ENCODE peak calls at places on chromosome 21, in four cellular contexts. F is testis, S is neural progenitor cell, A is breast epithelium. Z is an unnamed sample. For H3K9me3, H3K27me3 and H3K4me1, the result is how much of the 10 kb centered on the place peaks cover.

GRCh38 chr21:44265734-44266270 is 4.1 kb upstream of the DNMT3L start:
- DNase-seq in F (no peak), S (no peak), A (no peak), Z (peak)

GRCh38 chr21:15872236-15872635 is 142.5 kb downstream of the USP25 start:
- DNase-seq in F (no peak), S (no peak), A (no peak), Z (no peak)

GRCh38 chr21:44273046-44273445 is 11.3 kb upstream of the DNMT3L start:
- DNase-seq in F (no peak), S (no peak), A (no peak), Z (no peak)

GRCh38 chr21:22189278-22189677 is 1191.1 kb downstream of the NCAM2 start:
- DNase-seq in F (no peak), S (no peak), A (no peak), Z (no peak)

GRCh38 chr21:21101911-21102310 is 103.7 kb downstream of the NCAM2 start:
- DNase-seq in F (peak), S (peak), A (no peak), Z (no peak)

GRCh38 chr21:35189077-35189863 is 140.2 kb upstream of the RUNX1 start:
- DNase-seq in F (no peak), S (no peak), A (no peak), Z (no peak)

GRCh38 chr21:25944672-25945213 is 210.0 kb downstream of the GABPA start:
- DNase-seq in F (no peak), S (no peak), A (no peak), Z (no peak)

GRCh38 chr21:18741954-18742353 is 338.4 kb upstream of the TMPRSS15 start:
- DNase-seq in F (no peak), S (no peak), A (no peak), Z (no peak)

GRCh38 chr21:43193088-43193650 is 24.4 kb downstream of the CRYAA start:
- DNase-seq in F (peak), S (no peak), A (no peak), Z (no peak)

GRCh38 chr21:39637197-39637970 is 24.6 kb downstream of the B3GALT5 start:
- DNase-seq in F (no peak), S (peak), A (no peak), Z (no peak)

GRCh38 chr21:43287974-43288755 is 119.4 kb downstream of the CRYAA start:
- DNase-seq in F (no peak), S (no peak), A (no peak), Z (no peak)

GRCh38 chr21:25396135-25396711 is 211.1 kb downstream of the MRPL39 start:
- DNase-seq in F (no peak), S (no peak), A (no peak), Z (no peak)

GRCh38 chr21:25107708-25108107 is 499.6 kb downstream of the MRPL39 start:
- DNase-seq in F (no peak), S (no peak), A (no peak), Z (no peak)

GRCh38 chr21:34630536-34631143 is 15.7 kb upstream of the RCAN1 start:
- DNase-seq in F (peak), S (peak), A (no peak), Z (peak)

GRCh38 chr21:20329636-20330035 is 668.6 kb upstream of the NCAM2 start:
- DNase-seq in F (no peak), S (no peak), A (no peak), Z (no peak)

GRCh38 chr21:33762798-33763572 is 120.7 kb downstream of the ITSN1 start:
- DNase-seq in F (no peak), S (no peak), A (no peak), Z (no peak)

GRCh38 chr21:40208206-40208950 is 341.1 kb downstream of the PCP4 start:
- DNase-seq in F (no peak), S (no peak), A (no peak), Z (no peak)

GRCh38 chr21:40054403-40054802 is 187.2 kb downstream of the PCP4 start:
- DNase-seq in F (no peak), S (no peak), A (peak), Z (no peak)

GRCh38 chr21:46559291-46559983 is 45.4 kb downstream of the S100B start:
- DNase-seq in F (peak), S (no peak), A (no peak), Z (peak)

GRCh38 chr21:39535646-39536437 is 76.9 kb upstream of the B3GALT5 start:
- DNase-seq in F (no peak), S (no peak), A (no peak), Z (no peak)

GRCh38 chr21:17083084-17083483 is 429.8 kb upstream of the CXADR start:
- DNase-seq in F (no peak), S (no peak), A (no peak), Z (no peak)

GRCh38 chr21:44057960-44058651 is 46.0 kb downstream of the TRAPPC10 start:
- DNase-seq in F (no peak), S (no peak), A (no peak), Z (no peak)

GRCh38 chr21:21929228-21929627 is 931.0 kb downstream of the NCAM2 start:
- DNase-seq in F (no peak), S (no peak), A (no peak), Z (no peak)

GRCh38 chr21:18041012-18041411 is 203.6 kb upstream of the CHODL start:
- DNase-seq in F (peak), S (peak), A (no peak), Z (no peak)

GRCh38 chr21:46605759-46606426 is 1.0 kb upstream of the S100B start:
- DNase-seq in F (no peak), S (no peak), A (no peak), Z (peak)

GRCh38 chr21:26437326-26438009 is 135.6 kb downstream of the CYYR1 start:
- DNase-seq in F (no peak), S (no peak), A (no peak), Z (no peak)

GRCh38 chr21:39663742-39664492 is 51.2 kb downstream of the B3GALT5 start:
- DNase-seq in F (no peak), S (no peak), A (no peak), Z (no peak)

GRCh38 chr21:43740497-43741156 is 21.7 kb downstream of the PDXK start:
- DNase-seq in F (peak), S (peak), A (peak), Z (peak)

GRCh38 chr21:43832648-43833047 is 32.4 kb upstream of the AGPAT3 start:
- DNase-seq in F (no peak), S (no peak), A (no peak), Z (no peak)

GRCh38 chr21:15801352-15801863 is 71.6 kb downstream of the USP25 start:
- DNase-seq in F (no peak), S (no peak), A (no peak), Z (no peak)

GRCh38 chr21:44275041-44275440 is 10.6 kb upstream of the AIRE start:
- DNase-seq in F (no peak), S (no peak), A (no peak), Z (no peak)

GRCh38 chr21:26966360-26966977 is 419 bp downstream of the ADAMTS5 start:
- DNase-seq in F (peak), S (no peak), A (peak), Z (no peak)

DNA sequence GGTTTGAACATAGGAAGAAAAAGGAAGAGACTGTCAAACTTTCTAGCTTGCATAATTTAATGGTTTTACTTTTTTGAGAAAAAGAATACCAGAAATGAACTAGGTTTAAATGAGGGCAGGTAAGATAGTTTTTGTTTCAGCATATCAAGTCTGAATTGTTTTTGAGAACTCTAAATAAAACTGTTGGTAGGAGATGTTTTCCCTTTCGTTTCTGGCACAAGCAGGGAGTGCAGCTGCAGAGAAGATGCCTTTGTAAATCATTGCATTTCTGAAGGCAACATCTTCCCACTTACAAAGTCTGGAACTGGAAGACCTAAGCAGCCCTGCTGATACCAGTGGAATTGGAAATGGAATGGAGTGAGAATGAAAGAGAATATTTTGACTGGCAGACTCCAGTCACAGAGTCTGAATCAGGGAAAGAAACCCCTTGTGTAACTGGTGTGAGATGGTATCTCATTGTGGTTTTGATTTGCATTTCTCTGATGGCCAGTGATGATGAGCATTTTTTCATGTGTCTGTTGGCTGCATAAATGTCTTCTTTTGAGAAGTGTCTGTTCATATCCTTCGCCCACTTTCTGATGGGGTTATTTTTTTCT is 815.6 kb downstream of the LTN1 start:
- DNase-seq in F (peak), S (no peak), A (no peak), Z (no peak)
- H3K9me3 ChIP-seq in F (under half), S (under half), A (under half), Z (under half)

GRCh38 chr21:42120904-42121535 is 49.9 kb downstream of the UMODL1 start:
- DNase-seq in F (no peak), S (no peak), A (no peak), Z (no peak)

GRCh38 chr21:42118121-42118795 is 47.1 kb downstream of the UMODL1 start:
- DNase-seq in F (no peak), S (no peak), A (no peak), Z (no peak)

GRCh38 chr21:42120056-42120903 is 49.2 kb downstream of the UMODL1 start:
- DNase-seq in F (no peak), S (no peak), A (peak), Z (no peak)

GRCh38 chr21:42117229-42118048 is 46.3 kb downstream of the UMODL1 start:
- DNase-seq in F (peak), S (peak), A (peak), Z (peak)

GRCh38 chr21:42118901-42119300 is 47.8 kb downstream of the UMODL1 start:
- DNase-seq in F (no peak), S (no peak), A (no peak), Z (no peak)
- H3K27me3 ChIP-seq in F (under half), S (under half), A (under half), Z (under half)

DNA sequence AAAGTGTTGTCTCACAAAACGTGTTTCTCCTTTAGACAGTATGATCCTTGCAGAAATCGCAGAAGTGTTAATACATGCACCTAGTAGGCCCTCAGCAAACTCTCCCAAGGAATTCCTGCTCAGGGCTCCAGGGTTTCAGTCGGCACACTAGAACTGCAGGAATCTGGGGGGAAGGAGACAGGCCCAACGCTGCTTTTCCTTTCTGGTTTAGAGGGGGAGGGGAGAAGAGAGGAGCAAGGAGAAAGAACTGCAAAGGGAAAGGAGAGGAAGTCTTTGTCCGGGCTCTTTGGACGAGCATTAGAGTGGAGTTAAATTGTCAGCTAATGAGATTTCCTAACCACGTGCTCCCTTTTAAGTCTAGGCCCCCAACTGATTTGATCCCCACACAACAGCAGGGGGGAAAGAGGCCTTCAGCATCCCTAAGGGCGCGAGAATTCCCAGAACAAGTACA is 103.7 kb upstream of the SOD1 start:
- DNase-seq in F (no peak), S (peak), A (no peak), Z (no peak)
- H3K4me1 ChIP-seq in F (under half), S (half or more), A (under half), Z (under half)

GRCh38 chr21:45299026-45299863 is 11.6 kb upstream of the POFUT2 start:
- DNase-seq in F (no peak), S (no peak), A (no peak), Z (no peak)
- H3K9me3 ChIP-seq in F (under half), S (under half), A (under half), Z (under half)

GRCh38 chr21:38533887-38534286 is 35.6 kb upstream of the ERG start:
- DNase-seq in F (no peak), S (peak), A (no peak), Z (no peak)
- H3K27me3 ChIP-seq in F (under half), S (under half), A (under half), Z (under half)

DNA sequence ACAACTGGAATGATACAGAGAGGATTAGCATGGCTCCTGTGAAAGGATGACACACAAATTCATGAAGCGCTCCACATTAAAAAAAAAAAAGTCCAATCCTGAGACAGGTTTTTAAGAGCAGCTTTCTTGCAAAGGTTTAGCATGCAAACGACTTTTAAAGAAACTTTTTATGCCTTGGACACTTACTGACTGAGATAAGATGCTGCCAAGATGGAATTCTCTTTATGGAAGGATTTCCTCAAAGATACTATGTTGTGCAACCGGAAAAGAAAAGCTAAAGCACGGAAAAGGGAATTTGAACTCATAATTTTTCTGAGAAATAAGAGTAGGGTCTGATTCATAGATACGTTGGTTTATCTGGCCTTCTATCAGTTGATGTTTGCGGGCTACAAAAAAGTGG is 27.3 kb downstream of the PIGP start:
- DNase-seq in F (no peak), S (no peak), A (no peak), Z (no peak)
- H3K4me1 ChIP-seq in F (under half), S (under half), A (under half), Z (under half)

Z was measured in naive thymus-derived CD4-positive, alpha-beta T cell.